ENCODE peak calls at places on chromosomes 7 and 10, in seven cellular contexts. One of them, this sample, is unnamed.

GRCh38 chr7:41993173-41993867 is 243.7 kb downstream of the GLI3 start:
- DNase-seq in renal cortical epithelial cell: no peak
- DNase-seq in tibial artery: no peak
- DNase-seq in LoVo: no peak
- DNase-seq in GM04504: peak
- DNase-seq in T-helper 17 cell: no peak
- DNase-seq in activated gamma-delta T cell treated with Interleukin-2 at 50 U/mL for 16 hours: no peak
- DNase-seq in this sample: no peak

GRCh38 chr10:19815478-19816419 is 483 bp upstream of the PLXDC2 start:
- DNase-seq in renal cortical epithelial cell: peak
- DNase-seq in activated gamma-delta T cell treated with Interleukin-2 at 50 U/mL for 16 hours: no peak
- DNase-seq in GM04504: no peak
- DNase-seq in T-helper 17 cell: no peak
- DNase-seq in tibial artery: peak
- DNase-seq in LoVo: no peak
- DNase-seq in this sample: no peak

GRCh38 chr10:126459878-126460481 is 71.7 kb upstream of the ADAM12 start:
- DNase-seq in GM04504: peak
- DNase-seq in T-helper 17 cell: no peak
- DNase-seq in activated gamma-delta T cell treated with Interleukin-2 at 50 U/mL for 16 hours: no peak
- DNase-seq in tibial artery: no peak
- DNase-seq in renal cortical epithelial cell: peak
- DNase-seq in LoVo: peak
- DNase-seq in this sample: peak

GRCh38 chr10:89118091-89118490 is 89.0 kb downstream of the CH25H start:
- DNase-seq in LoVo: no peak
- DNase-seq in T-helper 17 cell: no peak
- DNase-seq in activated gamma-delta T cell treated with Interleukin-2 at 50 U/mL for 16 hours: no peak
- DNase-seq in renal cortical epithelial cell: peak
- DNase-seq in GM04504: peak
- DNase-seq in tibial artery: no peak
- DNase-seq in this sample: no peak

GRCh38 chr7:24401628-24402593 is 117.9 kb downstream of the NPY start:
- DNase-seq in tibial artery: no peak
- DNase-seq in GM04504: no peak
- DNase-seq in T-helper 17 cell: no peak
- DNase-seq in LoVo: peak
- DNase-seq in activated gamma-delta T cell treated with Interleukin-2 at 50 U/mL for 16 hours: no peak
- DNase-seq in renal cortical epithelial cell: peak
- DNase-seq in this sample: peak

GRCh38 chr10:68371604-68372003 is 35.5 kb downstream of the RUFY2 start:
- DNase-seq in tibial artery: no peak
- DNase-seq in T-helper 17 cell: no peak
- DNase-seq in renal cortical epithelial cell: no peak
- DNase-seq in activated gamma-delta T cell treated with Interleukin-2 at 50 U/mL for 16 hours: no peak
- DNase-seq in LoVo: no peak
- DNase-seq in GM04504: no peak
- DNase-seq in this sample: no peak

GRCh38 chr7:78472519-78472918 is 673.9 kb downstream of the PHTF2 start:
- DNase-seq in activated gamma-delta T cell treated with Interleukin-2 at 50 U/mL for 16 hours: no peak
- DNase-seq in GM04504: peak
- DNase-seq in LoVo: no peak
- DNase-seq in tibial artery: no peak
- DNase-seq in renal cortical epithelial cell: peak
- DNase-seq in T-helper 17 cell: no peak
- DNase-seq in this sample: no peak

GRCh38 chr10:21751341-21752310 is 217.6 kb downstream of the MLLT10 start:
- DNase-seq in renal cortical epithelial cell: no peak
- DNase-seq in GM04504: no peak
- DNase-seq in tibial artery: no peak
- DNase-seq in T-helper 17 cell: no peak
- DNase-seq in activated gamma-delta T cell treated with Interleukin-2 at 50 U/mL for 16 hours: no peak
- DNase-seq in LoVo: peak
- DNase-seq in this sample: no peak

GRCh38 chr7:26200113-26200443 is 468 bp downstream of the HNRNPA2B1 start:
- DNase-seq in activated gamma-delta T cell treated with Interleukin-2 at 50 U/mL for 16 hours: peak
- DNase-seq in LoVo: peak
- DNase-seq in renal cortical epithelial cell: no peak
- DNase-seq in GM04504: peak
- DNase-seq in T-helper 17 cell: peak
- DNase-seq in tibial artery: peak
- DNase-seq in this sample: no peak

GRCh38 chr7:100396421-100396982 is 23.2 kb downstream of the PILRA start:
- DNase-seq in tibial artery: no peak
- DNase-seq in renal cortical epithelial cell: no peak
- DNase-seq in T-helper 17 cell: no peak
- DNase-seq in LoVo: no peak
- DNase-seq in activated gamma-delta T cell treated with Interleukin-2 at 50 U/mL for 16 hours: no peak
- DNase-seq in GM04504: no peak
- DNase-seq in this sample: no peak

GRCh38 chr10:82242778-82243177 is 367.8 kb downstream of the NRG3 start:
- DNase-seq in activated gamma-delta T cell treated with Interleukin-2 at 50 U/mL for 16 hours: no peak
- DNase-seq in tibial artery: no peak
- DNase-seq in renal cortical epithelial cell: no peak
- DNase-seq in GM04504: no peak
- DNase-seq in LoVo: no peak
- DNase-seq in T-helper 17 cell: no peak
- DNase-seq in this sample: no peak

GRCh38 chr10:94123253-94123995 is 129.7 kb downstream of the PLCE1 start:
- DNase-seq in renal cortical epithelial cell: peak
- DNase-seq in T-helper 17 cell: no peak
- DNase-seq in activated gamma-delta T cell treated with Interleukin-2 at 50 U/mL for 16 hours: no peak
- DNase-seq in tibial artery: no peak
- DNase-seq in GM04504: peak
- DNase-seq in LoVo: no peak
- DNase-seq in this sample: no peak

GRCh38 chr7:50661345-50662058 is 96.3 kb upstream of the DDC start:
- DNase-seq in activated gamma-delta T cell treated with Interleukin-2 at 50 U/mL for 16 hours: peak
- DNase-seq in tibial artery: no peak
- DNase-seq in T-helper 17 cell: no peak
- DNase-seq in GM04504: no peak
- DNase-seq in renal cortical epithelial cell: peak
- DNase-seq in LoVo: no peak
- DNase-seq in this sample: no peak

GRCh38 chr10:102322914-102323313 is 72.6 kb upstream of the NFKB2 start:
- DNase-seq in GM04504: no peak
- DNase-seq in tibial artery: no peak
- DNase-seq in activated gamma-delta T cell treated with Interleukin-2 at 50 U/mL for 16 hours: peak
- DNase-seq in LoVo: no peak
- DNase-seq in T-helper 17 cell: peak
- DNase-seq in renal cortical epithelial cell: peak
- DNase-seq in this sample: no peak

GRCh38 chr7:38411404-38411803 is 138.0 kb upstream of the TARP start:
- DNase-seq in activated gamma-delta T cell treated with Interleukin-2 at 50 U/mL for 16 hours: no peak
- DNase-seq in renal cortical epithelial cell: peak
- DNase-seq in LoVo: no peak
- DNase-seq in T-helper 17 cell: no peak
- DNase-seq in tibial artery: no peak
- DNase-seq in GM04504: no peak
- DNase-seq in this sample: peak

GRCh38 chr7:43195768-43196167 is 83.3 kb downstream of the HECW1 start:
- DNase-seq in renal cortical epithelial cell: no peak
- DNase-seq in T-helper 17 cell: no peak
- DNase-seq in LoVo: no peak
- DNase-seq in GM04504: no peak
- DNase-seq in tibial artery: no peak
- DNase-seq in activated gamma-delta T cell treated with Interleukin-2 at 50 U/mL for 16 hours: no peak
- DNase-seq in this sample: no peak

GRCh38 chr10:99659868-99660366 is 608 bp downstream of the ENTPD7 start:
- DNase-seq in LoVo: no peak
- DNase-seq in renal cortical epithelial cell: no peak
- DNase-seq in tibial artery: no peak
- DNase-seq in activated gamma-delta T cell treated with Interleukin-2 at 50 U/mL for 16 hours: no peak
- DNase-seq in GM04504: no peak
- DNase-seq in T-helper 17 cell: no peak
- DNase-seq in this sample: no peak

GRCh38 chr7:1160665-1161010 is 642 bp upstream of the ZFAND2A start:
- DNase-seq in activated gamma-delta T cell treated with Interleukin-2 at 50 U/mL for 16 hours: no peak
- DNase-seq in LoVo: peak
- DNase-seq in renal cortical epithelial cell: no peak
- DNase-seq in GM04504: no peak
- DNase-seq in T-helper 17 cell: no peak
- DNase-seq in tibial artery: no peak
- DNase-seq in this sample: no peak

GRCh38 chr10:131899695-131900349 is 986 bp upstream of the PPP2R2D start:
- DNase-seq in LoVo: peak
- DNase-seq in T-helper 17 cell: no peak
- DNase-seq in tibial artery: no peak
- DNase-seq in activated gamma-delta T cell treated with Interleukin-2 at 50 U/mL for 16 hours: no peak
- DNase-seq in GM04504: no peak
- DNase-seq in renal cortical epithelial cell: no peak
- DNase-seq in this sample: no peak

GRCh38 chr7:138755331-138755747 is 42.5 kb upstream of the TMEM213 start:
- DNase-seq in tibial artery: no peak
- DNase-seq in renal cortical epithelial cell: peak
- DNase-seq in GM04504: no peak
- DNase-seq in activated gamma-delta T cell treated with Interleukin-2 at 50 U/mL for 16 hours: no peak
- DNase-seq in LoVo: no peak
- DNase-seq in T-helper 17 cell: no peak
- DNase-seq in this sample: no peak

GRCh38 chr7:85464042-85464651 is 277.3 kb upstream of the SEMA3D start:
- DNase-seq in LoVo: peak
- DNase-seq in renal cortical epithelial cell: peak
- DNase-seq in activated gamma-delta T cell treated with Interleukin-2 at 50 U/mL for 16 hours: no peak
- DNase-seq in GM04504: no peak
- DNase-seq in tibial artery: no peak
- DNase-seq in T-helper 17 cell: no peak
- DNase-seq in this sample: peak

GRCh38 chr10:10804998-10805737 is 212.5 kb upstream of the CELF2 start:
- DNase-seq in GM04504: no peak
- DNase-seq in tibial artery: no peak
- DNase-seq in T-helper 17 cell: no peak
- DNase-seq in activated gamma-delta T cell treated with Interleukin-2 at 50 U/mL for 16 hours: no peak
- DNase-seq in LoVo: peak
- DNase-seq in renal cortical epithelial cell: peak
- DNase-seq in this sample: no peak

GRCh38 chr10:114320249-114321116 is 81.4 kb downstream of the VWA2 start:
- DNase-seq in renal cortical epithelial cell: peak
- DNase-seq in LoVo: peak
- DNase-seq in GM04504: no peak
- DNase-seq in activated gamma-delta T cell treated with Interleukin-2 at 50 U/mL for 16 hours: no peak
- DNase-seq in T-helper 17 cell: no peak
- DNase-seq in tibial artery: no peak
- DNase-seq in this sample: no peak

GRCh38 chr7:24877790-24878311 is 102.1 kb downstream of the OSBPL3 start:
- DNase-seq in tibial artery: no peak
- DNase-seq in renal cortical epithelial cell: peak
- DNase-seq in activated gamma-delta T cell treated with Interleukin-2 at 50 U/mL for 16 hours: no peak
- DNase-seq in T-helper 17 cell: no peak
- DNase-seq in GM04504: peak
- DNase-seq in LoVo: no peak
- DNase-seq in this sample: no peak

GRCh38 chr7:129949292-129950133 is 3.2 kb downstream of the UBE2H start:
- DNase-seq in activated gamma-delta T cell treated with Interleukin-2 at 50 U/mL for 16 hours: no peak
- DNase-seq in GM04504: peak
- DNase-seq in LoVo: peak
- DNase-seq in T-helper 17 cell: no peak
- DNase-seq in renal cortical epithelial cell: peak
- DNase-seq in tibial artery: peak
- DNase-seq in this sample: no peak

This sample was measured in NCI-H460.